ENCODE peak calls at places on chromosomes 5 and 9, in seven cellular contexts. One of them, this sample, is unnamed.

GRCh38 chr5:14491505-14491904 is 90.1 kb upstream of the OTULINL start:
- DNase-seq in astrocyte: peak; percentile 36
- DNase-seq in upper lobe of right lung: no peak
- DNase-seq in BJ: no peak
- DNase-seq in body of pancreas: no peak
- DNase-seq in heart right ventricle: no peak
- DNase-seq in mucosa of descending colon: no peak
- DNase-seq in this sample: no peak

GRCh38 chr5:178533136-178533535 is 57.1 kb downstream of the COL23A1 start:
- DNase-seq in astrocyte: no peak
- DNase-seq in BJ: no peak
- DNase-seq in mucosa of descending colon: no peak
- DNase-seq in body of pancreas: no peak
- DNase-seq in upper lobe of right lung: no peak
- DNase-seq in heart right ventricle: no peak
- DNase-seq in this sample: no peak

GRCh38 chr9:132190966-132191365 is 29.1 kb downstream of the NTNG2 start:
- DNase-seq in heart right ventricle: no peak
- DNase-seq in mucosa of descending colon: no peak
- DNase-seq in astrocyte: no peak
- DNase-seq in upper lobe of right lung: no peak
- DNase-seq in body of pancreas: no peak
- DNase-seq in BJ: no peak
- DNase-seq in this sample: no peak

GRCh38 chr9:7965091-7965490 is 165.5 kb upstream of the DMAC1 start:
- DNase-seq in mucosa of descending colon: no peak
- DNase-seq in upper lobe of right lung: no peak
- DNase-seq in heart right ventricle: no peak
- DNase-seq in astrocyte: no peak
- DNase-seq in BJ: no peak
- DNase-seq in body of pancreas: no peak
- DNase-seq in this sample: no peak

GRCh38 chr9:89842267-89842768 is 237.5 kb downstream of the GADD45G start:
- DNase-seq in heart right ventricle: no peak
- DNase-seq in astrocyte: no peak
- DNase-seq in BJ: no peak
- DNase-seq in upper lobe of right lung: peak; percentile 57
- DNase-seq in mucosa of descending colon: peak; percentile 76
- DNase-seq in body of pancreas: peak; percentile 77
- DNase-seq in this sample: no peak

GRCh38 chr9:74036549-74037231 is 460.4 kb upstream of the RORB start:
- DNase-seq in upper lobe of right lung: no peak
- DNase-seq in heart right ventricle: no peak
- DNase-seq in astrocyte: peak; percentile 53
- DNase-seq in BJ: no peak
- DNase-seq in mucosa of descending colon: no peak
- DNase-seq in body of pancreas: no peak
- DNase-seq in this sample: no peak

GRCh38 chr5:89536020-89536419 is 653.0 kb upstream of the MEF2C start:
- DNase-seq in mucosa of descending colon: no peak
- DNase-seq in upper lobe of right lung: no peak
- DNase-seq in body of pancreas: no peak
- DNase-seq in heart right ventricle: no peak
- DNase-seq in astrocyte: no peak
- DNase-seq in BJ: no peak
- DNase-seq in this sample: no peak

GRCh38 chr9:95923794-95924193 is 48.3 kb downstream of the ERCC6L2 start:
- DNase-seq in astrocyte: no peak
- DNase-seq in heart right ventricle: no peak
- DNase-seq in BJ: no peak
- DNase-seq in body of pancreas: no peak
- DNase-seq in mucosa of descending colon: peak; percentile 26
- DNase-seq in upper lobe of right lung: no peak
- DNase-seq in this sample: no peak

GRCh38 chr9:76827286-76828080 is 63.2 kb downstream of the PCA3 start:
- DNase-seq in BJ: no peak
- DNase-seq in mucosa of descending colon: no peak
- DNase-seq in body of pancreas: no peak
- DNase-seq in astrocyte: no peak
- DNase-seq in upper lobe of right lung: no peak
- DNase-seq in heart right ventricle: no peak
- DNase-seq in this sample: no peak

GRCh38 chr5:107830750-107831149 is 160.0 kb upstream of the EFNA5 start:
- DNase-seq in BJ: no peak
- DNase-seq in astrocyte: no peak
- DNase-seq in heart right ventricle: no peak
- DNase-seq in body of pancreas: no peak
- DNase-seq in mucosa of descending colon: no peak
- DNase-seq in upper lobe of right lung: no peak
- DNase-seq in this sample: no peak

GRCh38 chr9:135819905-135820304 is 87.4 kb downstream of the CAMSAP1 start:
- DNase-seq in astrocyte: no peak
- DNase-seq in mucosa of descending colon: no peak
- DNase-seq in upper lobe of right lung: peak; percentile 39
- DNase-seq in BJ: no peak
- DNase-seq in body of pancreas: no peak
- DNase-seq in heart right ventricle: no peak
- DNase-seq in this sample: no peak

GRCh38 chr5:62143268-62144229 is 162.5 kb upstream of the KIF2A start:
- DNase-seq in mucosa of descending colon: no peak
- DNase-seq in astrocyte: peak; percentile 11
- DNase-seq in body of pancreas: no peak
- DNase-seq in upper lobe of right lung: no peak
- DNase-seq in heart right ventricle: no peak
- DNase-seq in BJ: peak; percentile 1
- DNase-seq in this sample: peak; percentile 10

GRCh38 chr5:133391349-133392136 is 220.8 kb downstream of the FSTL4 start:
- DNase-seq in upper lobe of right lung: no peak
- DNase-seq in body of pancreas: no peak
- DNase-seq in BJ: no peak
- DNase-seq in astrocyte: no peak
- DNase-seq in mucosa of descending colon: no peak
- DNase-seq in heart right ventricle: no peak
- DNase-seq in this sample: no peak

GRCh38 chr5:42887094-42887493 is 75.4 kb upstream of the SELENOP start:
- DNase-seq in mucosa of descending colon: peak; percentile 77
- DNase-seq in upper lobe of right lung: no peak
- DNase-seq in body of pancreas: no peak
- DNase-seq in heart right ventricle: no peak
- DNase-seq in BJ: no peak
- DNase-seq in astrocyte: no peak
- DNase-seq in this sample: no peak

GRCh38 chr5:141149812-141150211 is at the start of gene PCDHB6:
- DNase-seq in BJ: no peak
- DNase-seq in heart right ventricle: no peak
- DNase-seq in mucosa of descending colon: no peak
- DNase-seq in body of pancreas: no peak
- DNase-seq in upper lobe of right lung: no peak
- DNase-seq in astrocyte: no peak
- DNase-seq in this sample: no peak

GRCh38 chr9:73183917-73184861 is 32.5 kb downstream of the ANXA1 start:
- DNase-seq in heart right ventricle: no peak
- DNase-seq in astrocyte: no peak
- DNase-seq in mucosa of descending colon: no peak
- DNase-seq in upper lobe of right lung: no peak
- DNase-seq in body of pancreas: no peak
- DNase-seq in BJ: no peak
- DNase-seq in this sample: no peak

GRCh38 chr5:74786851-74787250 is 19.8 kb downstream of the NSA2 start:
- DNase-seq in upper lobe of right lung: no peak
- DNase-seq in body of pancreas: no peak
- DNase-seq in mucosa of descending colon: no peak
- DNase-seq in heart right ventricle: no peak
- DNase-seq in astrocyte: no peak
- DNase-seq in BJ: no peak
- DNase-seq in this sample: no peak

GRCh38 chr5:137604348-137605095 is 105.4 kb upstream of the SPOCK1 start:
- DNase-seq in heart right ventricle: no peak
- DNase-seq in BJ: no peak
- DNase-seq in body of pancreas: no peak
- DNase-seq in upper lobe of right lung: no peak
- DNase-seq in mucosa of descending colon: no peak
- DNase-seq in astrocyte: no peak
- DNase-seq in this sample: no peak

GRCh38 chr5:126982926-126983873 is 47.2 kb downstream of the MARCHF3 start:
- DNase-seq in mucosa of descending colon: no peak
- DNase-seq in body of pancreas: no peak
- DNase-seq in upper lobe of right lung: no peak
- DNase-seq in heart right ventricle: no peak
- DNase-seq in astrocyte: no peak
- DNase-seq in BJ: no peak
- DNase-seq in this sample: no peak

GRCh38 chr9:124659099-124659659 is 111.9 kb downstream of the NR6A1 start:
- DNase-seq in upper lobe of right lung: peak; percentile 89
- DNase-seq in heart right ventricle: peak; percentile 72
- DNase-seq in mucosa of descending colon: peak; percentile 75
- DNase-seq in astrocyte: peak; percentile 96
- DNase-seq in BJ: peak; percentile 93
- DNase-seq in body of pancreas: peak; percentile 86
- DNase-seq in this sample: peak; percentile 88

GRCh38 chr5:36728697-36729543 is 122.5 kb downstream of the SLC1A3 start:
- DNase-seq in BJ: no peak
- DNase-seq in upper lobe of right lung: no peak
- DNase-seq in astrocyte: peak; percentile 42
- DNase-seq in mucosa of descending colon: no peak
- DNase-seq in body of pancreas: peak; percentile 39
- DNase-seq in heart right ventricle: no peak
- DNase-seq in this sample: peak; percentile 47

GRCh38 chr5:377326-377981 is 55.9 kb downstream of the AHRR start:
- DNase-seq in astrocyte: no peak
- DNase-seq in upper lobe of right lung: peak; percentile 59
- DNase-seq in body of pancreas: no peak
- DNase-seq in mucosa of descending colon: peak; percentile 16
- DNase-seq in heart right ventricle: no peak
- DNase-seq in BJ: no peak
- DNase-seq in this sample: no peak

GRCh38 chr5:136025900-136026299 is 2.9 kb upstream of the TGFBI start:
- DNase-seq in upper lobe of right lung: no peak
- DNase-seq in heart right ventricle: no peak
- DNase-seq in mucosa of descending colon: no peak
- DNase-seq in astrocyte: no peak
- DNase-seq in BJ: no peak
- DNase-seq in body of pancreas: no peak
- DNase-seq in this sample: no peak

DNA sequence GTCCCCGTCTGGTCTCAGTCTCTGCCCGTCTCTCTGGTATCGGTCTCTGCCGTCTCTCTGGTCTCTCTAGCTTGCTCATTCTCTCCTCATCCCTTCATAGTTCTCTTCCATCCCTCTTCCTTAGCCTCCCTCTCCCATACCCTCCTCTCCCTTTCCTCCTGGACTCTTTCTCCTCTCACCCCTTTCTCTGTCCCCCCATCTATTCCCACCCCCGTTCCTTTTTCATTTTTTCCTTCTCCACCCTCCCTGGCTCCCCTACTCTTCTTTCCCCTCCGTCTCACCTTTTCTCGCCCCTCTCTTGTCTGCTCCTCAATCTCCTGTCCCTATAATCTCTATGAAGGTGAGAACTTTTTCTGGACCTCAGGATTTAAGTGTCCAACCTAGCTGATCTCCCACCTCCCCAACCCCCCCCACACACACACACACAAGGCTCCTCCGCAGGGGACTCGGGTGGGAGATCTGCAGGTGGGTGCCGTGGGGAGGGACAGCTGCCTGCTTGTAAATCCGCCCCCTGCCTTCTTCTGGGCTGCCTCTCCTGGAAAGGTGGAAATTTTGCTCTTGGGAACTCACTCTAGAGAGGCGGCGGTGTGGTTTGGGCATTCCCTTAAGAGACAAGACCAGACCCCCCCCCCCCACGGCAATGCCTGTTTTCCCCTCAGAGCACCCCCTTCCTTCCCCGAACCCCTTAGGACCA is 953 bp downstream of the UBE2QL1 start:
- DNase-seq in body of pancreas: no peak
- DNase-seq in heart right ventricle: no peak
- DNase-seq in upper lobe of right lung: no peak
- DNase-seq in mucosa of descending colon: no peak
- DNase-seq in BJ: no peak
- DNase-seq in astrocyte: no peak
- DNase-seq in this sample: no peak
- H3K4me3 ChIP-seq in body of pancreas: no peak overlapping the region
- H3K4me3 ChIP-seq in heart right ventricle: peak overlapping the region; percentile 51
- H3K4me3 ChIP-seq in upper lobe of right lung: peak overlapping the region; percentile 16
- H3K4me3 ChIP-seq in mucosa of descending colon: no peak overlapping the region
- H3K4me3 ChIP-seq in BJ: no peak overlapping the region
- H3K4me3 ChIP-seq in astrocyte: no peak overlapping the region
- H3K4me3 ChIP-seq in this sample: no peak overlapping the region

DNA sequence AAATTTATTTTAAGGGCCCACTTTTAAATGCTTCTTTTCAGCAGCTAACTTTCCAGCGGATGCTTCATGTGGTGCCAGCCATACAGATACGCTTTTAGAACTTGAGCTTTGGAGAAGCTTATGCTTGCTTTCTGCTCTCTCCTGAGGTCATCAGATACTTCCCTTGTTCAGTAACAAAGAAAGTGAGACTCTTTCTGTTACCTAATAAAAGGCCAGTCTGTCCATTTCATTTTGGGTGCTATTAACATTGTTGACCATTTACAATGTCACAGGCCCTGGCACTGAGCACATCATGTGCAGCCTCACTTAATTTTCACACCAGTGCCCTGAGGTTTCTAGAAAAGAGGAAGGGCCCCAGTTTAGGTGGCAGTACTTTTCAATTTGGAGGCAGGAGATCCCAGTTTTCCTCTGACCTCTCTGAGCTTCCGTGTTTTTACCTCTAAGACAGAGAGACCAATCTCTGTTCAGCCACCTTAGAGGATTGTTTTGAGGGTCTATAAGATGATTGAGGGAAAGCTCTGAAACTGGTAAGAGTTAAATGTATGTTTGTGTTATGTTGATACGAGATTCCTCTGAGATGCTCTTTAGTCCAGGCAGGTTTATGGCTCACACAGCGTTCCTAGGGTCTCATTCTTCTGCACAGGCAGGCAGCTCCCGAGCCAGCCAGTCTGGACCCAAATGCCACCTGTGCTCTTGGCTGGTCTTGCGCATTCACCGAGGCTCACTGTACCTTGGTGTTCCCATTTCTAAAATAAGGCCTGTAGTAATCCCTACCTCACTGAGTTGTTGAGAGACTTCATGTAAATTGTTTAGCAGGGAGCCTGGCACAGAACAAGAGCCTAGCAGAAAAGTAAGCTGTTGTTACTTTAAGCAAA is 4.4 kb downstream of the ABL1 start:
- DNase-seq in mucosa of descending colon: no peak
- DNase-seq in body of pancreas: no peak
- DNase-seq in heart right ventricle: no peak
- DNase-seq in BJ: no peak
- DNase-seq in upper lobe of right lung: no peak
- DNase-seq in astrocyte: no peak
- DNase-seq in this sample: no peak
- H3K4me3 ChIP-seq in mucosa of descending colon: no peak overlapping the region
- H3K4me3 ChIP-seq in body of pancreas: no peak overlapping the region
- H3K4me3 ChIP-seq in heart right ventricle: no peak overlapping the region
- H3K4me3 ChIP-seq in BJ: no peak overlapping the region
- H3K4me3 ChIP-seq in upper lobe of right lung: no peak overlapping the region
- H3K4me3 ChIP-seq in astrocyte: no peak overlapping the region
- H3K4me3 ChIP-seq in this sample: no peak overlapping the region

GRCh38 chr9:114396558-114397218 is 8.9 kb upstream of the AKNA start:
- DNase-seq in body of pancreas: no peak
- DNase-seq in astrocyte: no peak
- DNase-seq in upper lobe of right lung: no peak
- DNase-seq in heart right ventricle: no peak
- DNase-seq in BJ: peak; percentile 76
- DNase-seq in mucosa of descending colon: no peak
- DNase-seq in this sample: no peak
- H3K4me3 ChIP-seq in body of pancreas: no peak overlapping the region
- H3K4me3 ChIP-seq in astrocyte: no peak overlapping the region
- H3K4me3 ChIP-seq in upper lobe of right lung: peak overlapping the region; percentile 98
- H3K4me3 ChIP-seq in heart right ventricle: no peak overlapping the region
- H3K4me3 ChIP-seq in BJ: peak overlapping the region; percentile 64
- H3K4me3 ChIP-seq in mucosa of descending colon: no peak overlapping the region
- H3K4me3 ChIP-seq in this sample: no peak overlapping the region

GRCh38 chr5:120527251-120527650 is 63.2 kb downstream of the PRR16 start:
- DNase-seq in astrocyte: no peak
- DNase-seq in upper lobe of right lung: no peak
- DNase-seq in heart right ventricle: no peak
- DNase-seq in BJ: no peak
- DNase-seq in body of pancreas: no peak
- DNase-seq in mucosa of descending colon: no peak
- DNase-seq in this sample: no peak
- H3K4me3 ChIP-seq in astrocyte: no peak overlapping the region
- H3K4me3 ChIP-seq in upper lobe of right lung: no peak overlapping the region
- H3K4me3 ChIP-seq in heart right ventricle: no peak overlapping the region
- H3K4me3 ChIP-seq in BJ: no peak overlapping the region
- H3K4me3 ChIP-seq in body of pancreas: no peak overlapping the region
- H3K4me3 ChIP-seq in mucosa of descending colon: no peak overlapping the region
- H3K4me3 ChIP-seq in this sample: no peak overlapping the region